ENCODE peak calls at places on chromosomes 12 and 14, in eight cellular contexts. One of them, this sample, is unnamed.

GRCh38 chr14:36647417-36647826 is 14.2 kb upstream of the PAX9 start:
- DNase-seq in activated naive CD8-positive, alpha-beta T cell treated with anti-CD3 and anti-CD28 coated beads, Interleukin-2, amount 50 U/mL, for 24 hours: no peak
- DNase-seq in AG09309: no peak
- DNase-seq in CD4-positive, alpha-beta T cell: no peak
- DNase-seq in HCT116: no peak
- DNase-seq in SK-MEL-5: no peak
- DNase-seq in heart left ventricle: no peak
- DNase-seq in HTR-8/SVneo: no peak
- DNase-seq in this sample: no peak

GRCh38 chr14:31842905-31843304 is 234.2 kb upstream of the ARHGAP5 start:
- DNase-seq in activated naive CD8-positive, alpha-beta T cell treated with anti-CD3 and anti-CD28 coated beads, Interleukin-2, amount 50 U/mL, for 24 hours: no peak
- DNase-seq in AG09309: no peak
- DNase-seq in CD4-positive, alpha-beta T cell: no peak
- DNase-seq in HCT116: no peak
- DNase-seq in SK-MEL-5: no peak
- DNase-seq in heart left ventricle: no peak
- DNase-seq in HTR-8/SVneo: no peak
- DNase-seq in this sample: no peak

GRCh38 chr14:95072310-95072709 is 85.0 kb downstream of the DICER1 start:
- DNase-seq in activated naive CD8-positive, alpha-beta T cell treated with anti-CD3 and anti-CD28 coated beads, Interleukin-2, amount 50 U/mL, for 24 hours: no peak
- DNase-seq in AG09309: no peak
- DNase-seq in CD4-positive, alpha-beta T cell: no peak
- DNase-seq in HCT116: no peak
- DNase-seq in SK-MEL-5: no peak
- DNase-seq in heart left ventricle: no peak
- DNase-seq in HTR-8/SVneo: no peak
- DNase-seq in this sample: no peak

GRCh38 chr12:128572311-128572810 is 251.4 kb downstream of the SLC15A4 start:
- DNase-seq in activated naive CD8-positive, alpha-beta T cell treated with anti-CD3 and anti-CD28 coated beads, Interleukin-2, amount 50 U/mL, for 24 hours: no peak
- DNase-seq in AG09309: no peak
- DNase-seq in CD4-positive, alpha-beta T cell: no peak
- DNase-seq in HCT116: no peak
- DNase-seq in SK-MEL-5: peak; percentile 18
- DNase-seq in heart left ventricle: no peak
- DNase-seq in HTR-8/SVneo: no peak
- DNase-seq in this sample: no peak

GRCh38 chr12:56157201-56158028 is 744 bp upstream of the MYL6 start:
- DNase-seq in activated naive CD8-positive, alpha-beta T cell treated with anti-CD3 and anti-CD28 coated beads, Interleukin-2, amount 50 U/mL, for 24 hours: peak; percentile 55
- DNase-seq in AG09309: peak; percentile 46
- DNase-seq in CD4-positive, alpha-beta T cell: peak; percentile 63
- DNase-seq in HCT116: peak; percentile 70
- DNase-seq in SK-MEL-5: peak; percentile 50
- DNase-seq in heart left ventricle: peak; percentile 83
- DNase-seq in HTR-8/SVneo: peak; percentile 74
- DNase-seq in this sample: peak; percentile 59

GRCh38 chr12:122238861-122239260 is 13.0 kb upstream of the DIABLO start:
- DNase-seq in activated naive CD8-positive, alpha-beta T cell treated with anti-CD3 and anti-CD28 coated beads, Interleukin-2, amount 50 U/mL, for 24 hours: no peak
- DNase-seq in AG09309: no peak
- DNase-seq in CD4-positive, alpha-beta T cell: no peak
- DNase-seq in HCT116: no peak
- DNase-seq in SK-MEL-5: no peak
- DNase-seq in heart left ventricle: no peak
- DNase-seq in HTR-8/SVneo: no peak
- DNase-seq in this sample: no peak

GRCh38 chr12:91890742-91891141 is 254.9 kb downstream of the BTG1 start:
- DNase-seq in activated naive CD8-positive, alpha-beta T cell treated with anti-CD3 and anti-CD28 coated beads, Interleukin-2, amount 50 U/mL, for 24 hours: no peak
- DNase-seq in AG09309: no peak
- DNase-seq in CD4-positive, alpha-beta T cell: no peak
- DNase-seq in HCT116: no peak
- DNase-seq in SK-MEL-5: no peak
- DNase-seq in heart left ventricle: no peak
- DNase-seq in HTR-8/SVneo: no peak
- DNase-seq in this sample: no peak

GRCh38 chr14:65860956-65861631 is 448.6 kb downstream of the FUT8 start:
- DNase-seq in activated naive CD8-positive, alpha-beta T cell treated with anti-CD3 and anti-CD28 coated beads, Interleukin-2, amount 50 U/mL, for 24 hours: no peak
- DNase-seq in AG09309: no peak
- DNase-seq in CD4-positive, alpha-beta T cell: no peak
- DNase-seq in HCT116: no peak
- DNase-seq in SK-MEL-5: no peak
- DNase-seq in heart left ventricle: no peak
- DNase-seq in HTR-8/SVneo: no peak
- DNase-seq in this sample: no peak

GRCh38 chr12:92107621-92108131 is 38.0 kb downstream of the BTG1 start:
- DNase-seq in activated naive CD8-positive, alpha-beta T cell treated with anti-CD3 and anti-CD28 coated beads, Interleukin-2, amount 50 U/mL, for 24 hours: no peak
- DNase-seq in AG09309: no peak
- DNase-seq in CD4-positive, alpha-beta T cell: no peak
- DNase-seq in HCT116: no peak
- DNase-seq in SK-MEL-5: no peak
- DNase-seq in heart left ventricle: no peak
- DNase-seq in HTR-8/SVneo: no peak
- DNase-seq in this sample: no peak

GRCh38 chr14:95886366-95886765 is 9.7 kb downstream of the TUNAR start:
- DNase-seq in activated naive CD8-positive, alpha-beta T cell treated with anti-CD3 and anti-CD28 coated beads, Interleukin-2, amount 50 U/mL, for 24 hours: no peak
- DNase-seq in AG09309: no peak
- DNase-seq in CD4-positive, alpha-beta T cell: no peak
- DNase-seq in HCT116: no peak
- DNase-seq in SK-MEL-5: no peak
- DNase-seq in heart left ventricle: no peak
- DNase-seq in HTR-8/SVneo: no peak
- DNase-seq in this sample: no peak

GRCh38 chr12:53231859-53232640 is at the start of gene RARG:
- DNase-seq in activated naive CD8-positive, alpha-beta T cell treated with anti-CD3 and anti-CD28 coated beads, Interleukin-2, amount 50 U/mL, for 24 hours: peak; percentile 71
- DNase-seq in AG09309: no peak
- DNase-seq in CD4-positive, alpha-beta T cell: peak; percentile 66
- DNase-seq in HCT116: no peak
- DNase-seq in SK-MEL-5: no peak
- DNase-seq in heart left ventricle: peak; percentile 65
- DNase-seq in HTR-8/SVneo: peak; percentile 87
- DNase-seq in this sample: peak; percentile 43

GRCh38 chr12:80257920-80258319 is 158.6 kb downstream of the OTOGL start:
- DNase-seq in activated naive CD8-positive, alpha-beta T cell treated with anti-CD3 and anti-CD28 coated beads, Interleukin-2, amount 50 U/mL, for 24 hours: no peak
- DNase-seq in AG09309: no peak
- DNase-seq in CD4-positive, alpha-beta T cell: no peak
- DNase-seq in HCT116: no peak
- DNase-seq in SK-MEL-5: no peak
- DNase-seq in heart left ventricle: no peak
- DNase-seq in HTR-8/SVneo: no peak
- DNase-seq in this sample: no peak

GRCh38 chr12:92034858-92035401 is 110.7 kb downstream of the BTG1 start:
- DNase-seq in activated naive CD8-positive, alpha-beta T cell treated with anti-CD3 and anti-CD28 coated beads, Interleukin-2, amount 50 U/mL, for 24 hours: peak; percentile 40
- DNase-seq in AG09309: peak; percentile 14
- DNase-seq in CD4-positive, alpha-beta T cell: peak; percentile 61
- DNase-seq in HCT116: peak; percentile 6
- DNase-seq in SK-MEL-5: peak; percentile 84
- DNase-seq in heart left ventricle: peak; percentile 54
- DNase-seq in HTR-8/SVneo: peak; percentile 33
- DNase-seq in this sample: peak; percentile 65

GRCh38 chr14:105168979-105169507 is 467 bp upstream of the JAG2 start:
- DNase-seq in activated naive CD8-positive, alpha-beta T cell treated with anti-CD3 and anti-CD28 coated beads, Interleukin-2, amount 50 U/mL, for 24 hours: peak; percentile 60
- DNase-seq in AG09309: no peak
- DNase-seq in CD4-positive, alpha-beta T cell: no peak
- DNase-seq in HCT116: no peak
- DNase-seq in SK-MEL-5: peak; percentile 21
- DNase-seq in heart left ventricle: no peak
- DNase-seq in HTR-8/SVneo: no peak
- DNase-seq in this sample: no peak

GRCh38 chr14:92408186-92408585 is 85.2 kb downstream of the SLC24A4 start:
- DNase-seq in activated naive CD8-positive, alpha-beta T cell treated with anti-CD3 and anti-CD28 coated beads, Interleukin-2, amount 50 U/mL, for 24 hours: no peak
- DNase-seq in AG09309: no peak
- DNase-seq in CD4-positive, alpha-beta T cell: no peak
- DNase-seq in HCT116: no peak
- DNase-seq in SK-MEL-5: no peak
- DNase-seq in heart left ventricle: no peak
- DNase-seq in HTR-8/SVneo: no peak
- DNase-seq in this sample: no peak

This sample was measured in foreskin melanocyte.